ENCODE peak calls at places on chromosome 1, in four cellular contexts. One of them, this sample, is unnamed.

GRCh38 chr1:34763142-34763781 is 3.7 kb downstream of the GJB4 start:
- DNase-seq in cardiac fibroblast: peak
- DNase-seq in mucosa of gallbladder: peak
- DNase-seq in CD4-positive, alpha-beta T cell: no peak
- DNase-seq in this sample: no peak

GRCh38 chr1:108845991-108846390 is 10.9 kb downstream of the AKNAD1 start:
- DNase-seq in cardiac fibroblast: no peak
- DNase-seq in CD4-positive, alpha-beta T cell: no peak
- DNase-seq in mucosa of gallbladder: no peak
- DNase-seq in this sample: no peak

GRCh38 chr1:31897534-31898100 is 40.6 kb downstream of the PTP4A2 start:
- DNase-seq in CD4-positive, alpha-beta T cell: no peak
- DNase-seq in mucosa of gallbladder: no peak
- DNase-seq in cardiac fibroblast: no peak
- DNase-seq in this sample: no peak

GRCh38 chr1:54602559-54602958 is 20.8 kb downstream of the FAM151A start:
- DNase-seq in cardiac fibroblast: no peak
- DNase-seq in mucosa of gallbladder: no peak
- DNase-seq in CD4-positive, alpha-beta T cell: no peak
- DNase-seq in this sample: no peak

GRCh38 chr1:46133181-46133658 is 791 bp upstream of the PIK3R3 start:
- DNase-seq in CD4-positive, alpha-beta T cell: no peak
- DNase-seq in mucosa of gallbladder: no peak
- DNase-seq in cardiac fibroblast: no peak
- DNase-seq in this sample: no peak

GRCh38 chr1:150152772-150153461 is 3.2 kb downstream of the PLEKHO1 start:
- DNase-seq in mucosa of gallbladder: no peak
- DNase-seq in cardiac fibroblast: peak
- DNase-seq in CD4-positive, alpha-beta T cell: no peak
- DNase-seq in this sample: no peak

GRCh38 chr1:155574077-155574476 is 11.5 kb upstream of the ASH1L start:
- DNase-seq in CD4-positive, alpha-beta T cell: no peak
- DNase-seq in mucosa of gallbladder: no peak
- DNase-seq in cardiac fibroblast: no peak
- DNase-seq in this sample: no peak

GRCh38 chr1:24635195-24635843 is 7.8 kb upstream of the SRRM1 start:
- DNase-seq in CD4-positive, alpha-beta T cell: no peak
- DNase-seq in cardiac fibroblast: peak
- DNase-seq in mucosa of gallbladder: no peak
- DNase-seq in this sample: no peak

GRCh38 chr1:27951396-27951795 is 8.4 kb upstream of the XKR8 start:
- DNase-seq in mucosa of gallbladder: no peak
- DNase-seq in cardiac fibroblast: no peak
- DNase-seq in CD4-positive, alpha-beta T cell: no peak
- DNase-seq in this sample: peak

GRCh38 chr1:151458936-151459330 is 361 bp downstream of the POGZ start:
- DNase-seq in cardiac fibroblast: peak
- DNase-seq in CD4-positive, alpha-beta T cell: peak
- DNase-seq in mucosa of gallbladder: peak
- DNase-seq in this sample: peak

This sample was measured in colonic mucosa.